ENCODE peak calls at places on chromosome 12, in six cellular contexts. M, J, P, Q, K and R are unnamed samples. For H3K4me1, the result is how much of the 10 kb centered on the place peaks cover.

GRCh38 chr12:30756074-30756473 is 1.3 kb upstream of the CAPRIN2 start:
- DNase-seq in P (no peak), Q (no peak), J (no peak), K (no peak), M (no peak), R (no peak)

GRCh38 chr12:52170827-52171226 is 21.0 kb downstream of the KRT80 start:
- DNase-seq in M (no peak), J (no peak), Q (no peak), K (no peak), P (no peak), R (no peak)

GRCh38 chr12:6312529-6313325 is 2.2 kb downstream of the PLEKHG6 start:
- DNase-seq in K (no peak), J (peak), M (no peak), Q (no peak), P (peak), R (no peak)

GRCh38 chr12:52195065-52195730 is 3.4 kb upstream of the KRT80 start:
- DNase-seq in M (no peak), P (no peak), K (no peak), J (peak), Q (no peak), R (no peak)

GRCh38 chr12:14741153-14741552 is 44.8 kb upstream of the GUCY2C start:
- DNase-seq in P (no peak), M (no peak), Q (no peak), K (no peak), J (no peak), R (no peak)

GRCh38 chr12:130795906-130796305 is 43.1 kb downstream of the STX2 start:
- DNase-seq in M (no peak), Q (no peak), J (no peak), K (no peak), P (no peak), R (no peak)

GRCh38 chr12:28331130-28331529 is 140.9 kb downstream of the CCDC91 start:
- DNase-seq in K (no peak), Q (no peak), P (no peak), J (no peak), M (no peak), R (no peak)

GRCh38 chr12:3272958-3273357 is 195.8 kb downstream of the TSPAN9 start:
- DNase-seq in K (no peak), M (no peak), J (no peak), Q (no peak), P (no peak), R (no peak)

GRCh38 chr12:6285063-6285477 is 25.4 kb upstream of the PLEKHG6 start:
- DNase-seq in J (peak), Q (peak), M (peak), K (peak), P (no peak), R (peak)

GRCh38 chr12:1083888-1084262 is 92.9 kb downstream of the ERC1 start:
- DNase-seq in K (peak), P (no peak), J (peak), M (no peak), Q (peak), R (no peak)

GRCh38 chr12:53224897-53225634 is 6.9 kb downstream of the RARG start:
- DNase-seq in J (no peak), Q (no peak), P (no peak), K (no peak), M (no peak), R (peak)

GRCh38 chr12:124709722-124710656 is 142.6 kb upstream of the NCOR2 start:
- DNase-seq in K (no peak), J (no peak), M (no peak), P (no peak), Q (peak), R (no peak)

GRCh38 chr12:95859344-95859816 is 628 bp downstream of the SNRPF start:
- DNase-seq in M (no peak), K (no peak), P (no peak), J (peak), Q (peak), R (no peak)

GRCh38 chr12:23008613-23009012 is 383.6 kb downstream of the ETNK1 start:
- DNase-seq in K (no peak), Q (no peak), P (no peak), J (no peak), M (no peak), R (no peak)

GRCh38 chr12:132524405-132524804 is 34.5 kb downstream of the FBRSL1 start:
- DNase-seq in P (no peak), K (no peak), Q (peak), J (no peak), M (no peak), R (no peak)

GRCh38 chr12:30450872-30451271 is 244.8 kb downstream of the IPO8 start:
- DNase-seq in J (peak), K (no peak), Q (peak), P (no peak), M (no peak), R (no peak)

GRCh38 chr12:68425998-68426397 is 93.8 kb upstream of the MDM1 start:
- DNase-seq in K (no peak), J (no peak), M (no peak), Q (peak), P (no peak), R (no peak)

GRCh38 chr12:3207174-3207573 is 130.0 kb downstream of the TSPAN9 start:
- DNase-seq in P (no peak), M (no peak), K (no peak), J (no peak), Q (no peak), R (no peak)

GRCh38 chr12:112599871-112600270 is 181.1 kb downstream of the PTPN11 start:
- DNase-seq in J (no peak), Q (no peak), P (no peak), K (no peak), M (no peak), R (no peak)

GRCh38 chr12:45232771-45233372 is 17.0 kb downstream of the ANO6 start:
- DNase-seq in J (peak), M (no peak), Q (peak), P (no peak), K (peak), R (no peak)

GRCh38 chr12:1003600-1004271 is 12.7 kb downstream of the ERC1 start:
- DNase-seq in P (no peak), M (no peak), Q (no peak), K (no peak), J (peak), R (no peak)

GRCh38 chr12:27527512-27527911 is 3.5 kb downstream of the PPFIBP1 start:
- DNase-seq in Q (no peak), J (no peak), K (no peak), M (no peak), P (no peak), R (no peak)

GRCh38 chr12:47710283-47710682 is 4.5 kb upstream of the RPAP3 start:
- DNase-seq in P (no peak), M (no peak), J (no peak), K (no peak), Q (no peak), R (no peak)

GRCh38 chr12:46372131-46372851 is at the start of gene SLC38A2:
- DNase-seq in M (peak), P (peak), J (peak), Q (peak), K (peak), R (peak)

GRCh38 chr12:118334939-118335567 is 37.7 kb downstream of the TAOK3 start:
- DNase-seq in K (no peak), M (no peak), P (peak), Q (peak), J (no peak), R (no peak)

GRCh38 chr12:101743724-101744472 is 4.6 kb upstream of the SYCP3 start:
- DNase-seq in M (peak), K (no peak), Q (no peak), J (no peak), P (no peak), R (peak)

DNA sequence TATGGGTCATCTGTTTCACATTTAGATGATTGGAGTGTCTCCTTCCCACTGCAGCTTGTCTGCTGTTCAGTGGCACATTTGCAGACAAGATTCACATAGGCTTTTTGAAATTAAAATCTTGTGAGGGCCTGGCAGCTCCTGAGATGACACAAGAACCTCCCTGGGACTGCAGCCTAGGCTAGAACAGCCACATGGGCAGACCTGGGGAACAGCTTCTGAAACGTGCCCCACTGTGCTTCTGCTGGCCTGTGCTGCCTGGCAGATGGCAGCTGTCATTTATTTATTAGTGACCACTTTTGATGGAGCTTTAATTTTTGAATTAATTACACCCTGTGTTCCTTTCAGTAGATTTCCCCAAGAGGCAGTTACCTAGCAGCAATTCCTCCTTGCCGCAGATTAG is 137.4 kb downstream of the GRIP1 start:
- DNase-seq in Q (no peak), P (no peak), K (no peak), M (no peak), J (no peak), R (no peak)
- H3K4me1 ChIP-seq in Q (under half), P (under half), K (under half), M (under half), J (under half), R (under half)

DNA sequence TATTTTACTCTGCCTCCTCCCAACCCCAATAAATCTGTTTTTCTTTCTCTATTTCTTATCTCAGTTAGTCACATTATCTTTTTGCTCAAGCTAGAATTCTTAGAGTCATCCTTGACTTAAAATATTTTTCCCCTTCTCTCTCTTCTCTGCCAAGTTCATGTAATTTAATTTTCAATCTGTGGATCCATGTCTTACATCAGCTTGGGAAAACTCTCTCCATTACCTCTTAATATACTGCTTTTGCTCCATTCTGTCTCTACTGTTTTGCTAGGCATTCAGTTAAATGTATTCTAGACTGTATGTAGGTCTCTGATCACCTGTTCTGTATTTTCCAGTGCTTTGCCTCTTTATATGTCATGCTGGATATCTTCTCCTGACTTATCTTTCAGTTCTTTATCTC is 51.0 kb upstream of the NR1H4 start:
- DNase-seq in P (no peak), Q (no peak), K (no peak), M (no peak), J (no peak), R (no peak)
- H3K4me1 ChIP-seq in P (under half), Q (under half), K (under half), M (under half), J (under half), R (under half)

DNA sequence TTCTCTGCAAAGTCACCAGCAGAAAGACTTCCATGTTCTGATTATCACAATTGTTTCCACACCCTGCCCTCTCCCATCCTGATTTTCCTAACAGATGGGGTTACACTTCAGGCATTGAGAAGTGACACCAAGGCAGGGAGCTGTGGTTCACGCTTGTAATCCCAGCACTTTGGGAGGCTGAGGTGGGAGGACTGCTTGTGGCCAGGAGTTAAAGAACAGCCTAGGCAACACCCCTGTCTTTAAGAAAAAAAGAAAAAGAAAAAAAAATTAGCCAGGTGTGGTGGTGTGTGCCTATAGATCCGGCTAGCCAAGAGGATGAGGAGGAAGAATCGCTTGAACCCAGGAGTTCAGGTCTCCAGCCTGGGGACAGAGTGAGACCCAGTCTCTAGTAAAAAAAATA is 5.2 kb downstream of the PPP1CC start:
- DNase-seq in K (no peak), P (no peak), M (no peak), J (peak), Q (no peak), R (no peak)
- H3K4me1 ChIP-seq in K (under half), P (half or more), M (under half), J (under half), Q (under half), R (half or more)

GRCh38 chr12:122028165-122028591 is 6.5 kb downstream of the BCL7A start:
- DNase-seq in J (no peak), K (no peak), Q (no peak), P (no peak), M (no peak), R (no peak)
- H3K4me1 ChIP-seq in J (under half), K (under half), Q (under half), P (under half), M (under half), R (half or more)

DNA sequence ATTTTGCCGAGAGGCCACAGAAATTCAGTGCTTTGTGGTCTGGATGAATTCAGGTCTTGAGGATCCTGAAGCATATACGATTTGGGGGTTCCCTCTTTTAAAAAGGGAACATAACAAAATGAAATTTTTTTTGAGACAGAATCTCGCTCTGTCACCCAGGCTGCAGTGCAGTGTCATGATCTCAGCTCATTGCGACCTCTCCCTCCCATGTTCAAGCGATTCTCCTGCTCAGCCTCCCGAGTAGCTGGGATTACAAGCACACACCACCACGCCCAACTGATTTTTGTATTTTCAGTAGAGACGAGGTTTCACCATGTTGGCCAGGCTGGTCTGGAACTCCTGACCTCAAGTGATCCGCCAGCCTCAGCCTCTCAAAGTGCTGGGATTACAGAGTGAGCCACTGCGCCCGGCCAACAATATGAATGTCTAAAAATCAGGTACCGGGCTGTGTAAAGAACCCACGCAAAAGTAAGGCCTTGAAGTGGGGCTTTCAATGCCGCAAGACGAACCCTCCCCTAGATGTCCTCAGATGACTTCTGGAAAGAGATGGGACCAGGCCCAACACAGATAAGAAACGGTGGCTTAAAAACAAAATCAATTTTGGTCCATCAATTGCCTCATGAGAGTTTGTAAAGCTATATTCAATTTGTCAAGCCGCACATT is 30.0 kb downstream of the TESC start:
- DNase-seq in J (no peak), P (no peak), M (no peak), Q (no peak), K (no peak), R (no peak)
- H3K4me1 ChIP-seq in J (under half), P (under half), M (under half), Q (under half), K (under half), R (under half)

GRCh38 chr12:109111775-109112491 is 4.5 kb upstream of the ACACB start:
- DNase-seq in K (peak), Q (peak), J (peak), M (peak), P (peak), R (peak)
- H3K4me1 ChIP-seq in K (under half), Q (under half), J (under half), M (under half), P (half or more), R (half or more)

DNA sequence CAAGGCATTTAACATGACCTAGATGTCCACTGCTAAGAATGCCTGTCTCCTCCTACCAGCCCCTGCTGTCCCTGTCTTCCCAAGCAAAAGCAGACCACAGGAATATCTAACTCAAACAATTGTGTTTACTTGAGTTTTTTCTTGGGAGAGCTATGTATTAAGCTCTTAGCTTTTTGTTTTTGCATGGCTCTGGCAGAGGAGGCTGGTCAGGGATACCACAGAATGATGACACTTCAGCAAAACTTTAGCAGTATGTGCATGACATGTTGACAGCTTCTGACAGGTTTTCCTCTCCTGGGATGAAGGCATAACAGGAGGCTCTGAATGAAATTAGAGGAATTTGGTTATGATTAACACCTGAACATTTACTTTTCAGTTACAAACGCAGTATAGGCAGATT is 6.9 kb downstream of the TMBIM6 start:
- DNase-seq in Q (no peak), M (no peak), K (no peak), P (no peak), J (peak), R (no peak)
- H3K4me1 ChIP-seq in Q (under half), M (under half), K (under half), P (half or more), J (under half), R (half or more)